ENCODE peak calls at places on chromosomes 5 and 9, in nine cellular contexts. N is body of pancreas, P is cardiac muscle cell, H is lower lobe of right lung, W is GM12878, E is astrocyte, T is RWPE2, J is lung, Z is fibroblast of lung. U is an unnamed sample.

GRCh38 chr5:39714036-39714698 is 289.4 kb upstream of the DAB2 start:
- DNase-seq in N (peak), P (peak), H (no peak), W (peak), E (peak), T (no peak), J (no peak), Z (peak), U (peak)

GRCh38 chr5:10892135-10892910 is 131.3 kb upstream of the DAP start:
- DNase-seq in N (peak), P (no peak), H (no peak), W (no peak), E (no peak), T (no peak), J (no peak), Z (peak), U (no peak)

GRCh38 chr9:79660615-79661014 is 88.8 kb downstream of the TLE4 start:
- DNase-seq in N (no peak), P (no peak), H (no peak), W (no peak), E (no peak), T (no peak), J (no peak), Z (no peak), U (no peak)

GRCh38 chr5:87408219-87408618 is 4.5 kb downstream of the CCNH start:
- DNase-seq in N (no peak), P (no peak), H (no peak), W (no peak), E (no peak), T (no peak), J (no peak), Z (no peak), U (no peak)

GRCh38 chr5:9774472-9775079 is 144.4 kb upstream of the TAS2R1 start:
- DNase-seq in N (no peak), P (no peak), H (no peak), W (no peak), E (peak), T (no peak), J (no peak), Z (peak), U (peak)

GRCh38 chr5:4420177-4420576 is 720.0 kb upstream of the ADAMTS16 start:
- DNase-seq in N (no peak), P (no peak), H (no peak), W (no peak), E (no peak), T (no peak), J (no peak), Z (no peak), U (no peak)

GRCh38 chr9:6272229-6272597 is 56.0 kb upstream of the TPD52L3 start:
- DNase-seq in N (peak), P (no peak), H (no peak), W (no peak), E (peak), T (no peak), J (peak), Z (peak), U (peak)

GRCh38 chr9:12640021-12640587 is 53.1 kb upstream of the TYRP1 start:
- DNase-seq in N (peak), P (peak), H (no peak), W (no peak), E (peak), T (no peak), J (no peak), Z (peak), U (peak)

GRCh38 chr9:95610006-95610785 is 93.4 kb upstream of the PTCH1 start:
- DNase-seq in N (no peak), P (no peak), H (no peak), W (no peak), E (no peak), T (no peak), J (no peak), Z (no peak), U (no peak)

DNA sequence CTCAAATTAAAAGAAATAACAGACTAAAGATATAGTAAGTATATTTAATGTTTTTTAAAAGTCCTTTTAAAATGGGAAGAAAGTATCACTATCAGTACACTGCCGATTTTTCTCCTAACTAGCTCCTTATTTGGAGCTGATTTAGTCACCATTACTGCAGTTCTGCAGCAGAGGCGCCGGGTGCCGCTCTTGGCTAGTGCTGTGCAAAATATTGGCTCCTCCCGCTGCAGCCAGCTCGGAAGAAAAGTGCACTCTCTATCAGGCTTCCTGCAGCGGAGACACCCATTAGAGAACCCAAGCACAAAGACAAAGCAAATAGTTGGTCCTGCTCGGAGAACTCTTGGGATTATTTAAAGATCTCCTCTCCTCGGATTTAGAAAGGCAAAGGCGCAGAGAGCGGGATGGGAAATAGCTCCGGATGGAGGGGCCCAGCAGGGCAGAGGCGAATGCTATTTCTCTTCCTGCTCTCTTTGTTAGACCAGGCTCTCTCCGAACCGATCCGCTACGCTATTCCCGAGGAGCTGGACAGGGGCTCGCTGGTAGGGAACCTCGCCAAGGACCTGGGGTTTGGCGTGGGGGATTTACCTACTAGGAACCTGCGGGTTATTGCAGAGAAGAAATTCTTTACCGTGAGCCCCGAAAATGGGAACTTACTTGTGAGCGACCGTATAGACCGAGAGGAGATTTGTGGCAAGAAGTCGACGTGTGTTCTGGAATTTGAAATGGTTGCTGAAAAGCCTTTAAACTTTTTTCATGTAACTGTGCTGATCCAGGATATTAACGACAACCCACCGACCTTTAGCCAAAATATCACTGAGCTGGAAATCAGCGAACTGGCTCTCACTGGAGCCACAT is at the start of gene PCDHGB3:
- DNase-seq in N (peak), P (no peak), H (no peak), W (no peak), E (peak), T (no peak), J (no peak), Z (peak), U (no peak)
- TF ChIP-seq CTCF in N (peak), P (peak), H (no peak), W (peak), E (peak), T (peak), J (no peak), Z (peak), U (peak)

GRCh38 chr9:85927077-85927476 is 13.9 kb upstream of the NAA35 start:
- DNase-seq in N (no peak), P (no peak), H (no peak), W (no peak), E (no peak), T (no peak), J (no peak), Z (peak), U (no peak)
- H3K27ac ChIP-seq in N (no peak), P (no peak), H (no peak), W (no peak), E (no peak), T (no peak), J (no peak), Z (no peak), U (no peak)

DNA sequence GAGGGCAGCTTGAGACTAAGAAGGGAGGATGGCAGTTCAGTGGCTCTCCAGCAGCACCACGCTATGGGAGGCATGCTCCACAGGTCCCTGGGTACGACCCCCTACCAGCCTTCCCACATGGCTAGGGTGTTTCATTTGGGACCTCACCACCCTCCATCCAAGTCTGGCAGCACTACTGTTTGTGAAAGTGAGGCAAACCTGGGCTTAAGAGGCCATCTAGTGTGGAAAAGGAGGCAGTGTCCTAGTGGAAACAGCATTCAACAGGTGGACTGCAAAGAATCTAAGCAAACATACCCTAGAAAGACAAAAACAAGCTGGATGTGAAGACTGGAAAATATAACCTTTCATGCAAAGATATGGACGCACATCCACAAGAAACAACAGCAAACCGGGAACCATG is 4.8 kb upstream of the C5orf47 start:
- DNase-seq in N (peak), P (peak), H (no peak), W (no peak), E (no peak), T (no peak), J (no peak), Z (peak), U (no peak)
- TF ChIP-seq CTCF in N (peak), P (peak), H (no peak), W (peak), E (peak), T (peak), J (no peak), Z (no peak), U (peak)

DNA sequence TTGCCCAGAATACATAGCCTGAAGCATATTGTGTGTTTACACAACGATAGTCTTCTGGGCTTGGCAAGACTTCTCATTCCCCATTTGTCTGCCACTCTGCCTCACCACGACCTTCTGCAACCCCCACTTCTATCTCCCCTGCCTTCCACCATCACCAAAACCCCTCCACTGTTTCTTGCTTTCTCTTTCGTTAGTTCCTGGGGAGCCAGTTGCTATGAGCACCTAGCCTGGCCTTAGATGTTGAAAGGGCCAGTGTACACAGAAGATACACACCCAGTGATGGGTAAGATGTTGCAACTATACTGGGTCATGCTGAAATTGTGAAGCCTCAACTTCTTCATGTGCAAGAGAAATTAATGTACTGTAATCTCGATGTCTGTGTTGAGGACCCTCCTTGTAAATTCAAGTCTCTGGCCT is 961 bp upstream of the RNF145 start:
- DNase-seq in N (peak), P (no peak), H (no peak), W (no peak), E (no peak), T (no peak), J (no peak), Z (no peak), U (no peak)
- H3K27ac ChIP-seq in N (no peak), P (no peak), H (peak), W (peak), E (no peak), T (peak), J (no peak), Z (no peak), U (no peak)

GRCh38 chr9:130107955-130108354 is 54.2 kb downstream of the GPR107 start:
- DNase-seq in N (no peak), P (no peak), H (no peak), W (no peak), E (peak), T (no peak), J (no peak), Z (no peak), U (no peak)

GRCh38 chr9:130110596-130111021 is 56.9 kb downstream of the GPR107 start:
- DNase-seq in N (no peak), P (no peak), H (peak), W (no peak), E (peak), T (no peak), J (no peak), Z (peak), U (no peak)

GRCh38 chr9:130111805-130112204 is 58.1 kb downstream of the GPR107 start:
- DNase-seq in N (no peak), P (no peak), H (peak), W (no peak), E (no peak), T (no peak), J (no peak), Z (no peak), U (no peak)

GRCh38 chr9:130112244-130113151 is 58.8 kb downstream of the GPR107 start:
- DNase-seq in N (no peak), P (no peak), H (peak), W (no peak), E (peak), T (no peak), J (no peak), Z (peak), U (no peak)

GRCh38 chr9:130110166-130110565 is 56.5 kb downstream of the GPR107 start:
- DNase-seq in N (no peak), P (no peak), H (peak), W (no peak), E (no peak), T (no peak), J (no peak), Z (no peak), U (no peak)
- TF ChIP-seq CTCF in N (no peak), P (no peak), H (no peak), W (peak), E (no peak), T (no peak), J (no peak), Z (no peak), U (peak)

DNA sequence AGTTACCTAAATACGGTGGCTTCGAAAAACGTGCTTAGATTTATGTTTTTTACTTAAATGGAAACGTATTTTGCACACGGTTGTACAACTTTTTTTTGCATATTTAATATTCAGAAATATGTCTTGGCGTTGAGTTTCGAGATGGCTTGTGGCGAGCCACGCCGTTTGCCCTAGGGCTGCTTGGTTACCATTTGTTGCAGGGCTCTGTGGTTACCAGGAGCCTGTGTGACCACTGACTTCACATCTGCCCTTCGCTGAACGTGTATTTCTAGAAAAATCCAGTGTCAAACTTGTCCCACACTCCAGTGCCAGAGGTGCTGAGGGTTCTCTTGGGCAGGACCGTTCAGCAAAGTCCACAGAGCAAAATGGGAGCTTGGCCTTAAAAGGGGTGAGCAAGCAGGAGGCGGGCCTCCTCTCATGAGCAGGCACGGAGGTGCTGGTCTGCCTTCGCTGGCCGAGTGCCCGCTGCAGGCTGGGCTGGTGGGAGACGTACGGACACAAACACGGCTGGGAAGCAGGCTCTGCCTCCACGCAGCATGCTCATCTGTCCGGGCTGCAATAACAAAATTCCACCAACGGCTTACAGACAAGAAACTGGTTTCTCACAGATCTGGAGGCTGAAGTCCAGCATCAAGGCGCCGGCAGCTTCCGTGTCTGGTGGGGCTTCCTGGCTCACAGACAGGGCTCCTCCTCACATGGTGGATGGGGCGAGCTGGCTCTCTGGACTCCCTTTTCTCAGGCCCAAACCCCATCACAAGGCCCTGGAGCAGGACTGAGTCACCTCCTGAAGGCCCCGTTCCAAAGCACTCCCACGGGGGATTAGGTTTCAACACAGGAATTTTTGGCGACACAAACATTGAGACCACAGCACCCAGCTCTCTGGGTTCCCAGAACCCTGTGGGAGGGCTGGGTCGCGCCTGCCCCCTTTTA is 5.4 kb downstream of the MRPL36 start:
- DNase-seq in N (no peak), P (no peak), H (no peak), W (no peak), E (peak), T (no peak), J (no peak), Z (peak), U (peak)
- H3K27ac ChIP-seq in N (no peak), P (no peak), H (no peak), W (peak), E (peak), T (no peak), J (no peak), Z (peak), U (peak)

GRCh38 chr5:72767289-72768010 is 49.0 kb upstream of the TNPO1 start:
- DNase-seq in N (no peak), P (no peak), H (no peak), W (no peak), E (no peak), T (no peak), J (no peak), Z (no peak), U (no peak)
- TF ChIP-seq CTCF in N (no peak), P (no peak), H (no peak), W (no peak), E (no peak), T (no peak), J (no peak), Z (no peak), U (no peak)

DNA sequence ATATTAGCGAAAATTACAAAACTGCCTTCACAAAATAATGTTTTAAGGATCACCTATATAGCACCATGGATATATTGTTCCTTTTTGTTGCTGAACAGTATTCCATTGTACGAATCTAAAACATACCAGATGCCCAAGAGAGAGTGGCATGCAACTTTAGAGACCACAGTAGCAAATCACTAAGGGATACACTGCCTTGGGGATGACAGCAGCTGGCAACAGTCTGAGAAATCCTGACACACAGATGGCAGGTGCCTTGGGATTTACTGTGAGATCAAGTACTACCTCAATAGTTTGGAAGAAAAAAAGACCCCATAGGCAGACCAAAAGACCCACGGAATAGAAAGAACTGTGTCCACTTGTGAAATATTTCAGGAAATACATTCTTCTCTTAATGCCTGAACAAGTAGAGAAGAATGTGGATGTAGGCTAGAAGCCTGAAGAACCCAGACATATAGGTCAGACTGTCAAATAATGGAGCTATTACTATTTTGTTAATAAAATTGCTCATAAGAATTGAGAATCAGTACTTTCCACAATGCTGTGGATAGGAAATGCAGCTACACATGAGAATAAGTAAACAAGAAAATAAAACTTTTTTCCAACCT is 53.4 kb downstream of the PLPP1 start:
- DNase-seq in N (no peak), P (no peak), H (no peak), W (no peak), E (peak), T (no peak), J (no peak), Z (peak), U (no peak)
- H3K27ac ChIP-seq in N (no peak), P (no peak), H (no peak), W (no peak), E (peak), T (no peak), J (no peak), Z (no peak), U (no peak)

GRCh38 chr5:25006734-25007133 is 362.0 kb upstream of the CDH10 start:
- DNase-seq in N (no peak), P (peak), H (no peak), W (no peak), E (peak), T (no peak), J (no peak), Z (peak), U (no peak)
- TF ChIP-seq CTCF in N (no peak), P (no peak), H (no peak), W (no peak), E (peak), T (peak), J (no peak), Z (no peak), U (no peak)

U was measured in AG04450.